ENCODE peak calls at places on chromosomes 1 and 21, in five cellular contexts. K is stomach, R is heart left ventricle, W is breast epithelium, S is H1. V is an unnamed sample. For H3K4me1, the result is how much of the 10 kb centered on the place peaks cover.

GRCh38 chr1:57599233-57599994 is 175.6 kb upstream of the DAB1 start:
- DNase-seq in K (no peak), R (peak), W (no peak), S (no peak), V (no peak)

GRCh38 chr1:227424948-227425347 is 106.7 kb upstream of the CDC42BPA start:
- DNase-seq in K (no peak), R (no peak), W (no peak), S (no peak), V (no peak)

GRCh38 chr1:67674260-67675011 is 10.6 kb upstream of the GADD45A start:
- DNase-seq in K (no peak), R (peak), W (no peak), S (no peak), V (peak)

GRCh38 chr1:226063362-226064167 is 1.0 kb downstream of the H3-3A start:
- DNase-seq in K (peak), R (peak), W (peak), S (peak), V (peak)

GRCh38 chr21:39384674-39385298 is 35.9 kb upstream of the HMGN1 start:
- DNase-seq in K (no peak), R (no peak), W (no peak), S (no peak), V (no peak)

GRCh38 chr1:210568631-210569030 is 239.9 kb downstream of the HHAT start:
- DNase-seq in K (no peak), R (no peak), W (no peak), S (no peak), V (no peak)

GRCh38 chr1:31063636-31064035 is 1.9 kb downstream of the PUM1 start:
- DNase-seq in K (no peak), R (no peak), W (no peak), S (no peak), V (no peak)

GRCh38 chr1:194975913-194976312 is 1632.3 kb downstream of the KCNT2 start:
- DNase-seq in K (no peak), R (no peak), W (no peak), S (no peak), V (no peak)

GRCh38 chr21:29749957-29750356 is 189.8 kb downstream of the GRIK1 start:
- DNase-seq in K (no peak), R (no peak), W (no peak), S (no peak), V (no peak)

GRCh38 chr1:20670936-20671335 is 9.8 kb upstream of the DDOST start:
- DNase-seq in K (no peak), R (no peak), W (no peak), S (no peak), V (no peak)

GRCh38 chr1:65812065-65812464 is 19.4 kb downstream of the PDE4B start:
- DNase-seq in K (no peak), R (peak), W (no peak), S (no peak), V (no peak)

GRCh38 chr1:107277022-107277421 is 136.2 kb downstream of the NTNG1 start:
- DNase-seq in K (peak), R (no peak), W (no peak), S (peak), V (peak)

GRCh38 chr1:73673980-73674379 is 524.0 kb downstream of the LRRIQ3 start:
- DNase-seq in K (no peak), R (no peak), W (no peak), S (no peak), V (no peak)

GRCh38 chr1:119651641-119652040 is 3.6 kb upstream of the ZNF697 start:
- DNase-seq in K (no peak), R (no peak), W (no peak), S (no peak), V (no peak)

GRCh38 chr21:25961042-25961441 is 209.5 kb downstream of the APP start:
- DNase-seq in K (no peak), R (no peak), W (no peak), S (no peak), V (no peak)

GRCh38 chr1:183635112-183635605 is 424 bp downstream of the ARPC5 start:
- DNase-seq in K (peak), R (peak), W (peak), S (peak), V (peak)

GRCh38 chr1:208641881-208642280 is 397.7 kb upstream of the PLXNA2 start:
- DNase-seq in K (no peak), R (no peak), W (no peak), S (no peak), V (no peak)

GRCh38 chr1:197732187-197732586 is 43.1 kb downstream of the DENND1B start:
- DNase-seq in K (no peak), R (no peak), W (no peak), S (no peak), V (no peak)

GRCh38 chr1:52355847-52356505 is 10.0 kb downstream of the CC2D1B start:
- DNase-seq in K (no peak), R (no peak), W (no peak), S (no peak), V (no peak)

GRCh38 chr1:148334339-148335130 is 148.6 kb downstream of the PPIAL4G start:
- DNase-seq in K (peak), R (peak), W (no peak), S (peak), V (peak)

GRCh38 chr1:228988655-228989054 is 253.4 kb downstream of the RHOU start:
- DNase-seq in K (no peak), R (no peak), W (no peak), S (no peak), V (no peak)

GRCh38 chr1:159469921-159470595 is 30.5 kb downstream of the OR10J1 start:
- DNase-seq in K (no peak), R (no peak), W (no peak), S (no peak), V (no peak)

GRCh38 chr1:25550155-25550506 is 6.7 kb downstream of the LDLRAP1 start:
- DNase-seq in K (no peak), R (no peak), W (no peak), S (no peak), V (no peak)
- H3K4me1 ChIP-seq in K (under half), R (half or more), W (under half), S (under half), V (under half)

GRCh38 chr1:40401427-40402201 is 28.1 kb downstream of the SMAP2 start:
- DNase-seq in K (no peak), R (no peak), W (no peak), S (no peak), V (no peak)

GRCh38 chr1:40407453-40407852 is 33.9 kb downstream of the SMAP2 start:
- DNase-seq in K (no peak), R (no peak), W (no peak), S (no peak), V (no peak)

GRCh38 chr1:40405812-40406211 is 32.3 kb downstream of the SMAP2 start:
- DNase-seq in K (no peak), R (no peak), W (no peak), S (no peak), V (no peak)

GRCh38 chr1:40409467-40409866 is 35.9 kb downstream of the SMAP2 start:
- DNase-seq in K (no peak), R (no peak), W (no peak), S (no peak), V (no peak)

DNA sequence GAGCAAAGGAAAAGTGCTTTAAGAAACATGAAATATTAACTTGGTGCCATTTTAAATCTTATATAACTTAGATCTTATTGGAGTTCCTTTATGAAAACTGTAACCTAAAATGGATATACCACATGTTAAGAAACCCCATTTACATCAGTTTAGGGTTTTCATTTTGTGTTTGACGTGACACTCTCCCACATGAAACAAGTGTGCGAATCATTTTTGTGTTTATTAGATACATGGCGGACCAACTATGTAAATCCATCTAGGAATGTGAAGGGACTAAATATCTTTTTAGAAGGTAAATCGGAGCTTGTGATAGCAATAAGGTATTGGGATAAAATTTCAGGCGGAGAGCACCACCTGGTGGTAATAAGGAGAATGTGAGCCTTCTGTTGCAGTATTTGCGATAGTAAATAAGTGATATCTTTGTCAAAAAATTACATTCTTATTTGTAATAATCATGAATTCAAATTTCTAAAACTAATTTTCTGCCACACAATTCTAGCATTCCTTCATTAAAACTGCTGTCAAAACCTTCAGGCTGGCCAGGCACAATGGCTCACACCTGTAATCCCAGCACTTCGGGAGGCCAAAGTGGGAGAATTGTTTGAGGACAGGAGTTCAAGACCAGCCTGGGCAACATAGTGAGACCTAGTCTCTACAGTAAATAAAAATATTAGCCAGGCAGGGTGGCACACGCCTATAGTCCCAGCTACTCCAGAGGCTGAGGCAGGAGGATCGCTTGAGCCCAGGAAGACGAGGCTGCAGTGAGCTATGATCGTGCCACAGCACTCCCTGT is 31.3 kb downstream of the SMAP2 start:
- DNase-seq in K (no peak), R (no peak), W (no peak), S (no peak), V (peak)
- H3K27ac ChIP-seq in K (no peak), R (no peak), W (no peak), S (no peak), V (no peak)

DNA sequence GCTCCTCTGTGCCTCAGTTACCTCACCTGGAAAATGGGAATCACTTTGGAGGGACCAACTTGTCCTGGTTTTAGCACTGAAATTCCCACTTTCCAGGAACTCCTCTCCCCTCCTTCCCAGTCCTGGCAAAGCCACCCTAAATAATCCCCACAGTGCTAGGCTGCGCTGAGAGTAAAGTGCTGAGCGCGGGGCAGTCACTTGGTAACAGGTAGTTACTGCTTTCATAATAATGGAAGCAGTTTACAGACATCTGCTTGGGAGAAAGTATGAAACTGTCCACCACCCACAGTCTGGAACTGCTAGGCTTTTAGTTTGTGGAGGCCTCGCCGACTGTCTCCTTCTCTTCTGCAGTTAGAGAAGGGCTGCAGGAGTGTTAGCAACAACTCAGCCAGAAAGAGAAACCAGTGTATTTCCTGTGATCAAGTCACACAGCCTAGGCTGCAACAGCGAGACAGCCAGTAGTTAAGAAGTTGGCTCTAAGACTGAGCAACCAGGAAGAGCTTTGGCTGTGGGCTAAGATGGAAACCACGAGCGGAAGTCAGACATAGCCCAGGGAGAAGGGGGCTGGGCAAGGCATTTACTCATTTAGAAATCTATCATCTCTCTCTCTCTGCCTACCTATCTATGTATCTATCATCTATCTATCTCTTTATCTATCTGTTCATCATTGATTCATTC is 30.8 kb upstream of the ABCG1 start:
- DNase-seq in K (peak), R (peak), W (no peak), S (no peak), V (no peak)
- TF ChIP-seq POLR2A in K (no peak), R (no peak), W (no peak), S (no peak), V (no peak)

DNA sequence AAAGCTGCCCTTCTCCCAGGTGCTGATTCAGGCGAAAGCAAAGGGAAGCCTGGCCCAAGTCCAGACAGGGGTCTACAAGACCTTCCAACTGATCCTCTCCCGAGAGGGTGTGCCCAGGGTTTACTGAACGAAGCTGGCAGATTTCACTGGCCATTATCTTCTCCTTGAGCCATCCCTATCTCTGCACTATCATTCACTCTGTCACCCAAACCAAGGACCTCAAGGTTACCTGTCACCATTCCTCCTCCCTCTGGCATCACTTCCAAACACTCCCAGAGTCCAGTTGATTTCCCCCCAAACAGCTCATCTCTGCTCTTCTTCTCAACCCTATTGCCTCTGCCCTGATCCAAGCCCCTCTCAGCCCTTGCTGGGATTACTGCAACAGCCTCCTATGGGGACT is 4.9 kb downstream of the STK40 start:
- DNase-seq in K (no peak), R (no peak), W (no peak), S (no peak), V (no peak)
- H3K4me1 ChIP-seq in K (under half), R (half or more), W (under half), S (under half), V (under half)

GRCh38 chr1:193543259-193543658 is 356.8 kb upstream of the B3GALT2 start:
- DNase-seq in K (no peak), R (no peak), W (no peak), S (no peak), V (no peak)

GRCh38 chr1:193553562-193553961 is 367.1 kb upstream of the B3GALT2 start:
- DNase-seq in K (no peak), R (no peak), W (no peak), S (no peak), V (no peak)

GRCh38 chr1:193545171-193545570 is 358.8 kb upstream of the B3GALT2 start:
- DNase-seq in K (no peak), R (no peak), W (no peak), S (no peak), V (no peak)

GRCh38 chr1:193552274-193552673 is 365.9 kb upstream of the B3GALT2 start:
- DNase-seq in K (no peak), R (no peak), W (no peak), S (no peak), V (no peak)

DNA sequence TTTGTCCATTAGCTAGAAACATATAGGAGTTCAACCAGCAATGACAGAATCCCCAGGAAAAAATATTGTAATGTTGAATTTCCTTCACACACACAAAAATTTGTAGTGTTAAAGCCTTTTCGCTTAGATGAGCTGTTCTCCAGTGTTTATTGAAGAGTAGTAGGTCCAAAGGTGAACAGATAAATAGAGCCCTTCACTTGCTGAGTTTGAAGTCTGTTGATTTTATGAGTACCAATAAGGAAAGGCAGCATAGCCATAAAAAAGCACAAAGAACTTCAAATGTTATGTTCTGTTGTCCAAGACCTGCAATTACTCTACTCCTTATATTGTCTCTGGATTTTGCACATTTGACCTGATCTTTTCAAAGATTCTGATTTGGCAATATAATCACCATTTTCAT is 362.7 kb upstream of the B3GALT2 start:
- DNase-seq in K (no peak), R (no peak), W (no peak), S (no peak), V (no peak)
- H3K27ac ChIP-seq in K (no peak), R (no peak), W (no peak), S (no peak), V (no peak)

GRCh38 chr1:1001057-1001630 is 1.2 kb upstream of the HES4 start:
- DNase-seq in K (no peak), R (peak), W (no peak), S (no peak), V (peak)

GRCh38 chr1:998051-998821 is 1.7 kb downstream of the HES4 start:
- DNase-seq in K (no peak), R (peak), W (no peak), S (peak), V (no peak)

GRCh38 chr1:998905-999796 is 746 bp downstream of the HES4 start:
- DNase-seq in K (no peak), R (peak), W (no peak), S (peak), V (peak)

GRCh38 chr1:1000357-1001056 is 610 bp upstream of the HES4 start:
- DNase-seq in K (peak), R (peak), W (peak), S (peak), V (peak)

GRCh38 chr1:999797-1000356 is at the start of gene HES4:
- DNase-seq in K (peak), R (peak), W (peak), S (peak), V (peak)
- TF ChIP-seq POLR2A in K (no peak), R (peak), W (no peak), S (no peak), V (peak)

GRCh38 chr1:192024881-192025280 is 133.4 kb upstream of the RGS18 start:
- DNase-seq in K (no peak), R (no peak), W (no peak), S (no peak), V (no peak)
- H3K4me1 ChIP-seq in K (under half), R (under half), W (under half), S (under half), V (under half)

GRCh38 chr1:235270625-235271024 is 57.4 kb downstream of the ARID4B start:
- DNase-seq in K (no peak), R (no peak), W (no peak), S (no peak), V (no peak)
- H3K27ac ChIP-seq in K (peak), R (no peak), W (no peak), S (no peak), V (no peak)

GRCh38 chr1:61183471-61184034 is 101.2 kb downstream of the NFIA start:
- DNase-seq in K (peak), R (peak), W (peak), S (no peak), V (peak)
- TF ChIP-seq POLR2A in K (no peak), R (no peak), W (no peak), S (no peak), V (no peak)

DNA sequence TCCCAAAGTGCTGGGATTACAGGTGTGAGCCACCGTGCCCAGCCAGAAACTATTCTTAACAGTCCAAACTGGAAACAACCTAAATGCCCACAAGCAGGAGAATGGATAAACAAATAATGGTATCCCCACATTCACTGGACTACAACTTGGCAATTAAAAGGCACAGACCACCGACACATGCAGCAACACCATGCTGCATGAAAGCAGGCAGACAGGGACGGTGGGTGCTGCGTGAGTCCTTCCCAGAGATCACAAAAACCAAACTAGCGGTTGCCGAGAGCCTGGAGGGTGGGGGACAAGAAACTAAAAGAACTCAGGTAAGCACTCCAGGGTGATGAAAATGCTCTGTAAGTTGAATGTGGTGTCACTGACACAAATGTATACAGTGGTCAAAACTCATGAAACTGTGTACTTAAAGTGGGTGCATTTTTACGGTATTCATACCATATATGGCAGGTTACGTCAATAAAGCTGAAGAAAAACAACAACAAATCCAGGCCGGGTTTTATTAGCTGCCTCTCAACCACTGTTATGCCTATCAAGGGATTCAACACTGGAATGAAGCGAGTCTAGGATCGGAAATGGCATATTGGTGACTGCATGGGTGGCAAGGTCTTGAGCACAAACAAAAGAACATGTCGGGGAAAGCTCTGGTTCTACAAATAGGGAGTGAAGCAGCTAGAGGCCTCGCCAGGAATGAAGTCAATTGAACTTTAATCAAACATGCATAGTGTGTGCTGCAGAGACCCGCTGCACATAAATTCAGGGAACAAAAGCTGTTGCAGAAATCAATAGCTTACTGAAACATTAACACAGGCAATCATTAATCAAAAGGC is 52.4 kb downstream of the SLC45A1 start:
- DNase-seq in K (no peak), R (no peak), W (peak), S (no peak), V (no peak)
- H3K4me1 ChIP-seq in K (half or more), R (half or more), W (under half), S (under half), V (under half)